ENCODE peak calls at places on chromosomes 11 and 22, in seven cellular contexts. One of them, this sample, is unnamed.

GRCh38 chr11:27938011-27938410 is 169.9 kb downstream of the KIF18A start:
- DNase-seq in stomach: no peak
- DNase-seq in A549: no peak
- DNase-seq in IMR-90: peak; percentile 68
- DNase-seq in right lobe of liver: no peak
- DNase-seq in uterus: no peak
- DNase-seq in HepG2: no peak
- DNase-seq in this sample: no peak

GRCh38 chr11:105132716-105133511 is 6.7 kb downstream of the CARD18 start:
- DNase-seq in IMR-90: peak; percentile 89
- DNase-seq in uterus: no peak
- DNase-seq in right lobe of liver: no peak
- DNase-seq in A549: no peak
- DNase-seq in stomach: no peak
- DNase-seq in HepG2: peak; percentile 6
- DNase-seq in this sample: no peak

GRCh38 chr11:134789104-134789503 is 377.1 kb upstream of the B3GAT1 start:
- DNase-seq in uterus: no peak
- DNase-seq in HepG2: no peak
- DNase-seq in right lobe of liver: no peak
- DNase-seq in IMR-90: no peak
- DNase-seq in stomach: no peak
- DNase-seq in A549: no peak
- DNase-seq in this sample: no peak

GRCh38 chr11:62444271-62444833 is 25.5 kb downstream of the SCGB1A1 start:
- DNase-seq in uterus: peak; percentile 77
- DNase-seq in IMR-90: peak; percentile 75
- DNase-seq in stomach: peak; percentile 30
- DNase-seq in right lobe of liver: peak; percentile 40
- DNase-seq in HepG2: no peak
- DNase-seq in A549: no peak
- DNase-seq in this sample: peak; percentile 34

GRCh38 chr11:122172352-122173073 is 56.5 kb upstream of the BLID start:
- DNase-seq in right lobe of liver: no peak
- DNase-seq in uterus: no peak
- DNase-seq in IMR-90: peak; percentile 70
- DNase-seq in HepG2: no peak
- DNase-seq in stomach: no peak
- DNase-seq in A549: no peak
- DNase-seq in this sample: no peak

GRCh38 chr11:10328314-10329090 is 23.6 kb downstream of the ADM start:
- DNase-seq in IMR-90: peak; percentile 46
- DNase-seq in uterus: no peak
- DNase-seq in HepG2: no peak
- DNase-seq in A549: no peak
- DNase-seq in stomach: no peak
- DNase-seq in right lobe of liver: no peak
- DNase-seq in this sample: no peak

GRCh38 chr22:17972385-17973181 is 51.8 kb downstream of the MICAL3 start:
- DNase-seq in IMR-90: peak; percentile 85
- DNase-seq in right lobe of liver: peak; percentile 54
- DNase-seq in stomach: no peak
- DNase-seq in uterus: peak; percentile 31
- DNase-seq in A549: peak; percentile 16
- DNase-seq in HepG2: peak; percentile 84
- DNase-seq in this sample: peak; percentile 52

GRCh38 chr22:42648368-42649260 is 578 bp downstream of the CYB5R3 start:
- DNase-seq in right lobe of liver: peak; percentile 87
- DNase-seq in A549: peak; percentile 54
- DNase-seq in HepG2: peak; percentile 82
- DNase-seq in uterus: no peak
- DNase-seq in stomach: peak; percentile 79
- DNase-seq in IMR-90: no peak
- DNase-seq in this sample: peak; percentile 88

GRCh38 chr22:23058481-23059336 is 11.6 kb upstream of the GNAZ start:
- DNase-seq in IMR-90: no peak
- DNase-seq in HepG2: no peak
- DNase-seq in A549: no peak
- DNase-seq in right lobe of liver: no peak
- DNase-seq in uterus: no peak
- DNase-seq in stomach: peak; percentile 11
- DNase-seq in this sample: no peak

GRCh38 chr22:49585695-49586243 is 241.9 kb downstream of the BRD1 start:
- DNase-seq in IMR-90: no peak
- DNase-seq in stomach: no peak
- DNase-seq in right lobe of liver: peak; percentile 15
- DNase-seq in uterus: no peak
- DNase-seq in HepG2: no peak
- DNase-seq in A549: no peak
- DNase-seq in this sample: no peak

GRCh38 chr11:105937331-105937730 is 84.7 kb downstream of the MSANTD4 start:
- DNase-seq in A549: no peak
- DNase-seq in right lobe of liver: no peak
- DNase-seq in HepG2: no peak
- DNase-seq in IMR-90: peak; percentile 67
- DNase-seq in uterus: no peak
- DNase-seq in stomach: no peak
- DNase-seq in this sample: no peak

GRCh38 chr11:131025020-131025419 is 108.7 kb upstream of the SNX19 start:
- DNase-seq in IMR-90: peak; percentile 72
- DNase-seq in A549: peak; percentile 5
- DNase-seq in right lobe of liver: no peak
- DNase-seq in stomach: no peak
- DNase-seq in uterus: no peak
- DNase-seq in HepG2: peak; percentile 5
- DNase-seq in this sample: no peak

GRCh38 chr11:8296872-8297271 is 33.2 kb upstream of the LMO1 start:
- DNase-seq in uterus: no peak
- DNase-seq in IMR-90: no peak
- DNase-seq in right lobe of liver: no peak
- DNase-seq in HepG2: no peak
- DNase-seq in stomach: no peak
- DNase-seq in A549: no peak
- DNase-seq in this sample: no peak

GRCh38 chr11:120013325-120014250 is 124.3 kb downstream of the TRIM29 start:
- DNase-seq in uterus: peak; percentile 29
- DNase-seq in IMR-90: peak; percentile 10
- DNase-seq in stomach: peak; percentile 73
- DNase-seq in A549: peak; percentile 61
- DNase-seq in HepG2: peak; percentile 32
- DNase-seq in right lobe of liver: peak; percentile 55
- DNase-seq in this sample: peak; percentile 73

GRCh38 chr11:17020831-17021230 is 6.6 kb upstream of the PLEKHA7 start:
- DNase-seq in right lobe of liver: no peak
- DNase-seq in HepG2: no peak
- DNase-seq in uterus: no peak
- DNase-seq in stomach: no peak
- DNase-seq in A549: no peak
- DNase-seq in IMR-90: no peak
- DNase-seq in this sample: no peak

DNA sequence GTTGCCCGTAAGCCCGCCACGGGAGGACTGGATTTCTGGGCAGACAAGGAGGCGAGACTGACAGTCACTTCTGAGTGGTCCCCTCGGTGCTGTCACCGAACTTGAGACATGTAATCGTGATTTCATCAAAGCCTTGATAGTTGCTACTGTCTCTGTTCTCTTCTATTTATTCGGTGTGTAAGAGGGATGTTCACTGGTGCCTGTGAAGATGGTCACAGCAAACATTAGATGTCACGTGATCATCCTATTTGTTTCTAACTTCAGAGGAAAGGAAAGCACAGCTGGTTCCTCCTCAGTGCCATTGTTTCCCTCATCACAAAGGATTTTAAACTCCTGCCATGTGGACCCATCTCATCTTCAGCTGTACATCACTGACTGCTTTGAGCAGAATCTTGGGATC is 73.1 kb upstream of the CLMP start:
- DNase-seq in A549: no peak
- DNase-seq in IMR-90: no peak
- DNase-seq in right lobe of liver: no peak
- DNase-seq in stomach: no peak
- DNase-seq in uterus: no peak
- DNase-seq in HepG2: no peak
- DNase-seq in this sample: no peak
- H3K4me3 ChIP-seq in A549: no peak overlapping the region
- H3K4me3 ChIP-seq in IMR-90: no peak overlapping the region
- H3K4me3 ChIP-seq in right lobe of liver: no peak overlapping the region
- H3K4me3 ChIP-seq in stomach: no peak overlapping the region
- H3K4me3 ChIP-seq in uterus: no peak overlapping the region
- H3K4me3 ChIP-seq in HepG2: no peak overlapping the region
- H3K4me3 ChIP-seq in this sample: no peak overlapping the region

GRCh38 chr11:78079232-78080083 is at the start of gene NDUFC2:
- DNase-seq in right lobe of liver: peak; percentile 78
- DNase-seq in HepG2: peak; percentile 58
- DNase-seq in uterus: peak; percentile 81
- DNase-seq in stomach: peak; percentile 83
- DNase-seq in IMR-90: peak; percentile 85
- DNase-seq in A549: peak; percentile 76
- DNase-seq in this sample: peak; percentile 85
- TF ChIP-seq POLR2A in right lobe of liver: peak; percentile 69
- TF ChIP-seq POLR2A in HepG2: peak; percentile 90
- TF ChIP-seq POLR2A in uterus: peak; percentile 55
- TF ChIP-seq POLR2A in stomach: no peak
- TF ChIP-seq POLR2A in IMR-90: peak; percentile 85
- TF ChIP-seq POLR2A in A549: peak; percentile 92
- TF ChIP-seq POLR2A in this sample: peak; percentile 83

GRCh38 chr22:47854680-47855079 is 1092.2 kb downstream of the TBC1D22A start:
- DNase-seq in HepG2: no peak
- DNase-seq in IMR-90: no peak
- DNase-seq in right lobe of liver: no peak
- DNase-seq in A549: no peak
- DNase-seq in uterus: no peak
- DNase-seq in stomach: no peak
- DNase-seq in this sample: no peak

GRCh38 chr22:47858773-47859306 is 1096.4 kb downstream of the TBC1D22A start:
- DNase-seq in HepG2: no peak
- DNase-seq in right lobe of liver: no peak
- DNase-seq in stomach: no peak
- DNase-seq in IMR-90: no peak
- DNase-seq in A549: no peak
- DNase-seq in uterus: no peak
- DNase-seq in this sample: no peak

GRCh38 chr22:47862394-47862793 is 1099.9 kb downstream of the TBC1D22A start:
- DNase-seq in right lobe of liver: no peak
- DNase-seq in stomach: no peak
- DNase-seq in IMR-90: no peak
- DNase-seq in HepG2: no peak
- DNase-seq in uterus: no peak
- DNase-seq in A549: no peak
- DNase-seq in this sample: no peak

GRCh38 chr22:47854226-47854625 is 1091.8 kb downstream of the TBC1D22A start:
- DNase-seq in IMR-90: no peak
- DNase-seq in uterus: no peak
- DNase-seq in right lobe of liver: no peak
- DNase-seq in stomach: no peak
- DNase-seq in HepG2: no peak
- DNase-seq in A549: no peak
- DNase-seq in this sample: no peak

GRCh38 chr22:47859891-47860290 is 1097.4 kb downstream of the TBC1D22A start:
- DNase-seq in uterus: no peak
- DNase-seq in stomach: no peak
- DNase-seq in HepG2: no peak
- DNase-seq in right lobe of liver: no peak
- DNase-seq in A549: no peak
- DNase-seq in IMR-90: no peak
- DNase-seq in this sample: no peak
- H3K27ac ChIP-seq in uterus: no peak overlapping the region
- H3K27ac ChIP-seq in stomach: no peak overlapping the region
- H3K27ac ChIP-seq in HepG2: no peak overlapping the region
- H3K27ac ChIP-seq in right lobe of liver: no peak overlapping the region
- H3K27ac ChIP-seq in A549: no peak overlapping the region
- H3K27ac ChIP-seq in IMR-90: no peak overlapping the region
- H3K27ac ChIP-seq in this sample: no peak overlapping the region

GRCh38 chr22:19175602-19176174 is 2.8 kb downstream of the SLC25A1 start:
- DNase-seq in stomach: no peak
- DNase-seq in A549: no peak
- DNase-seq in uterus: no peak
- DNase-seq in right lobe of liver: no peak
- DNase-seq in HepG2: no peak
- DNase-seq in IMR-90: no peak
- DNase-seq in this sample: no peak

GRCh38 chr22:19178065-19178658 is 374 bp downstream of the SLC25A1 start:
- DNase-seq in right lobe of liver: no peak
- DNase-seq in stomach: peak; percentile 60
- DNase-seq in A549: peak; percentile 13
- DNase-seq in IMR-90: peak; percentile 11
- DNase-seq in HepG2: peak; percentile 21
- DNase-seq in uterus: no peak
- DNase-seq in this sample: peak; percentile 63

GRCh38 chr22:19176175-19176630 is 2.3 kb downstream of the SLC25A1 start:
- DNase-seq in right lobe of liver: no peak
- DNase-seq in uterus: no peak
- DNase-seq in A549: no peak
- DNase-seq in stomach: no peak
- DNase-seq in HepG2: no peak
- DNase-seq in IMR-90: no peak
- DNase-seq in this sample: no peak

GRCh38 chr22:19177164-19178064 is 1.1 kb downstream of the SLC25A1 start:
- DNase-seq in IMR-90: no peak
- DNase-seq in uterus: no peak
- DNase-seq in A549: no peak
- DNase-seq in HepG2: no peak
- DNase-seq in right lobe of liver: no peak
- DNase-seq in stomach: no peak
- DNase-seq in this sample: no peak

DNA sequence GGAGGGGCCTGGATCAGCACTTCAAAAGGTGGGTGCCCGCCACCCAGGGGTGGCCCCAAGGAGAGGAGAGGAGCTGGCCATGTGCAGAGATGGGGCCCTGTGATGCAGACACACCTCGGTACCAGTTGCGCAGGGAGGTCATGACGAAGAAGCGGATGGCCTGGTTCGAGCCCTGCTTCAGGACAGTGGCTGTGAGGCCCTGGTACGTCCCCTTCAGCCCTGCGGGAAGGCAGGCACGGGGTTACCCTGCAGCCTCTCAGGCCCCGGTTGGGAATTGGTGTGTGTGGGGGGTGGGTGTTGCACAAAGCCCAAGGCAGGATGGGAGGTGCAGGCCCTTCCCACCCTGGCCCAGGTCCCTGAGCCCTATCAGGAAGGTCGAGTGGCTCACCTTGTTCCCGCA is 1.8 kb downstream of the SLC25A1 start:
- DNase-seq in stomach: no peak
- DNase-seq in A549: no peak
- DNase-seq in IMR-90: no peak
- DNase-seq in HepG2: no peak
- DNase-seq in uterus: no peak
- DNase-seq in right lobe of liver: no peak
- DNase-seq in this sample: no peak
- H3K4me3 ChIP-seq in stomach: no peak overlapping the region
- H3K4me3 ChIP-seq in A549: no peak overlapping the region
- H3K4me3 ChIP-seq in IMR-90: no peak overlapping the region
- H3K4me3 ChIP-seq in HepG2: peak overlapping the region; percentile 80
- H3K4me3 ChIP-seq in uterus: no peak overlapping the region
- H3K4me3 ChIP-seq in right lobe of liver: peak overlapping the region; percentile 93
- H3K4me3 ChIP-seq in this sample: no peak overlapping the region

This sample was measured in body of pancreas.